ENCODE peak calls at places on chromosomes 13 and 19, in seven cellular contexts. E is fibroblast of mammary gland; L is Peyer's patch; J is BE2C; F is psoas muscle; M is CD4-positive, alpha-beta memory T cell; H is CD8-positive, alpha-beta memory T cell. S is an unnamed sample.

GRCh38 chr13:25691654-25692053 is 319.9 kb downstream of the ATP8A2 start:
- DNase-seq in L (no peak), M (no peak), F (no peak), H (no peak), J (no peak), E (no peak), S (no peak)

GRCh38 chr19:1513492-1514294 is 874 bp upstream of the ADAMTSL5 start:
- DNase-seq in M (peak), L (peak), F (peak), E (peak), J (peak), H (peak), S (no peak)

GRCh38 chr19:1222394-1222793 is 15.4 kb downstream of the CBARP start:
- DNase-seq in H (no peak), J (no peak), M (no peak), F (no peak), L (no peak), E (no peak), S (no peak)

GRCh38 chr19:38739440-38740251 is 4.6 kb downstream of the CAPN12 start:
- DNase-seq in H (no peak), F (no peak), E (no peak), M (no peak), L (no peak), J (no peak), S (no peak)

GRCh38 chr13:89518289-89519077 is 1829.0 kb upstream of the MIR17HG start:
- DNase-seq in J (no peak), E (no peak), M (no peak), F (no peak), L (no peak), H (no peak), S (no peak)

GRCh38 chr19:28472111-28472510 is 740.8 kb downstream of the UQCRFS1 start:
- DNase-seq in H (no peak), J (no peak), M (no peak), L (no peak), F (no peak), E (no peak), S (no peak)

GRCh38 chr13:42396501-42396900 is 124.5 kb downstream of the AKAP11 start:
- DNase-seq in E (no peak), L (peak), F (no peak), M (peak), J (no peak), H (peak), S (no peak)

GRCh38 chr19:52670046-52670445 is 31.9 kb upstream of the ZNF83 start:
- DNase-seq in H (no peak), F (no peak), J (no peak), M (no peak), E (no peak), L (no peak), S (no peak)

GRCh38 chr13:99834246-99834645 is 137.3 kb downstream of the ZIC5 start:
- DNase-seq in E (no peak), J (no peak), F (no peak), L (no peak), M (no peak), H (no peak), S (no peak)

GRCh38 chr13:42574011-42574410 is at the start of gene TNFSF11:
- DNase-seq in H (no peak), J (no peak), F (no peak), M (peak), E (no peak), L (no peak), S (no peak)

GRCh38 chr13:111506621-111507020 is 186.2 kb downstream of the TEX29 start:
- DNase-seq in M (no peak), E (no peak), L (no peak), H (no peak), F (no peak), J (no peak), S (no peak)

GRCh38 chr19:40807147-40808020 is 8.4 kb downstream of the EGLN2 start:
- DNase-seq in M (no peak), F (no peak), L (no peak), J (no peak), E (no peak), H (no peak), S (no peak)

GRCh38 chr13:77545626-77546412 is 10.3 kb downstream of the SCEL start:
- DNase-seq in E (no peak), M (no peak), H (no peak), J (peak), L (no peak), F (no peak), S (no peak)

GRCh38 chr13:44726777-44727176 is 150.6 kb upstream of the TSC22D1 start:
- DNase-seq in H (no peak), L (peak), J (no peak), F (no peak), E (no peak), M (no peak), S (no peak)

GRCh38 chr19:38425810-38426466 is at the start of gene RASGRP4:
- DNase-seq in M (peak), J (no peak), E (no peak), L (peak), F (no peak), H (no peak), S (peak)

GRCh38 chr19:17757125-17757524 is 5.8 kb downstream of the FCHO1 start:
- DNase-seq in M (no peak), H (no peak), E (peak), F (no peak), L (peak), J (peak), S (no peak)

GRCh38 chr19:469833-470232 is 9.0 kb upstream of the SHC2 start:
- DNase-seq in H (no peak), L (no peak), J (no peak), F (no peak), M (no peak), E (no peak), S (no peak)

GRCh38 chr13:45518525-45519235 is 53.9 kb downstream of the COG3 start:
- DNase-seq in E (peak), H (no peak), M (no peak), J (no peak), F (no peak), L (no peak), S (no peak)

GRCh38 chr13:95982144-95982543 is 71.1 kb downstream of the UGGT2 start:
- DNase-seq in J (no peak), H (no peak), E (no peak), L (no peak), F (no peak), M (no peak), S (no peak)

GRCh38 chr19:49214701-49215100 is 57.1 kb downstream of the TRPM4 start:
- DNase-seq in F (no peak), J (no peak), H (no peak), M (no peak), E (no peak), L (no peak), S (no peak)

GRCh38 chr13:24741016-24741662 is 22.8 kb upstream of the RNF17 start:
- DNase-seq in M (no peak), H (no peak), F (no peak), E (no peak), L (no peak), J (no peak), S (no peak)

GRCh38 chr19:30590596-30591229 is 218.5 kb downstream of the ZNF536 start:
- DNase-seq in H (no peak), M (no peak), J (no peak), F (no peak), L (no peak), E (no peak), S (no peak)

GRCh38 chr13:43663474-43664090 is 123.2 kb downstream of the ENOX1 start:
- DNase-seq in H (no peak), M (no peak), L (no peak), J (no peak), E (peak), F (no peak), S (no peak)

GRCh38 chr19:19094513-19094912 is 30.7 kb downstream of the SLC25A42 start:
- DNase-seq in H (no peak), J (no peak), L (no peak), F (no peak), E (no peak), M (no peak), S (no peak)

GRCh38 chr19:1213391-1214286 is 8.1 kb downstream of the STK11 start:
- DNase-seq in J (peak), F (peak), L (peak), H (peak), E (peak), M (peak), S (no peak)

GRCh38 chr19:57583521-57584416 is at the start of gene ZIK1:
- DNase-seq in L (peak), E (peak), H (peak), M (peak), F (peak), J (peak), S (no peak)

GRCh38 chr19:39046037-39046821 is 13.9 kb upstream of the FBXO27 start:
- DNase-seq in J (peak), M (no peak), E (no peak), H (no peak), L (peak), F (no peak), S (peak)

GRCh38 chr19:32630338-32630737 is 44.6 kb downstream of the ANKRD27 start:
- DNase-seq in J (no peak), H (no peak), L (no peak), F (no peak), E (no peak), M (no peak), S (no peak)

GRCh38 chr13:109945206-109945960 is 159.0 kb upstream of the IRS2 start:
- DNase-seq in F (no peak), M (no peak), H (no peak), E (peak), L (no peak), J (no peak), S (no peak)

GRCh38 chr13:89568276-89568675 is 1779.2 kb upstream of the MIR17HG start:
- DNase-seq in H (no peak), L (no peak), F (no peak), E (no peak), M (no peak), J (no peak), S (no peak)

GRCh38 chr19:32345261-32346207 is at the start of gene ZNF507:
- DNase-seq in M (peak), J (peak), E (peak), F (peak), L (peak), H (peak), S (peak)

GRCh38 chr13:101499406-101499805 is 46.9 kb downstream of the ITGBL1 start:
- DNase-seq in F (no peak), J (no peak), M (no peak), L (no peak), E (peak), H (no peak), S (no peak)

GRCh38 chr13:48532146-48532472 is 771 bp downstream of the RCBTB2 start:
- DNase-seq in M (no peak), L (no peak), J (no peak), E (peak), H (no peak), F (no peak), S (no peak)

GRCh38 chr19:5121286-5122120 is 152.6 kb downstream of the KDM4B start:
- DNase-seq in M (no peak), H (no peak), F (no peak), L (no peak), J (no peak), E (no peak), S (no peak)

GRCh38 chr13:50393641-50394040 is 378.4 kb downstream of the KCNRG start:
- DNase-seq in H (no peak), M (no peak), L (no peak), F (no peak), E (peak), J (peak), S (no peak)

GRCh38 chr19:31070126-31070525 is 279.1 kb downstream of the TSHZ3 start:
- DNase-seq in M (no peak), H (no peak), J (no peak), L (no peak), F (no peak), E (no peak), S (no peak)

GRCh38 chr13:36822786-36823185 is 3.8 kb downstream of the RFXAP start:
- DNase-seq in E (peak), H (no peak), F (no peak), J (no peak), L (no peak), M (no peak), S (no peak)

GRCh38 chr19:56573914-56574313 is 6.6 kb downstream of the ZNF470 start:
- DNase-seq in F (no peak), L (no peak), H (no peak), J (no peak), E (no peak), M (no peak), S (no peak)

GRCh38 chr19:56577719-56578602 is 10.7 kb downstream of the ZNF470 start:
- DNase-seq in F (no peak), M (no peak), L (no peak), E (no peak), J (no peak), H (no peak), S (no peak)
- H3K4me3 ChIP-seq in F (no peak), M (peak), L (no peak), E (no peak), J (no peak), H (no peak), S (no peak)

GRCh38 chr19:3365447-3366103 is 808 bp upstream of the NFIC start:
- DNase-seq in L (peak), F (peak), H (no peak), M (no peak), J (peak), E (peak), S (no peak)
- H3K4me3 ChIP-seq in L (peak), F (peak), H (no peak), M (no peak), J (peak), E (peak), S (no peak)

DNA sequence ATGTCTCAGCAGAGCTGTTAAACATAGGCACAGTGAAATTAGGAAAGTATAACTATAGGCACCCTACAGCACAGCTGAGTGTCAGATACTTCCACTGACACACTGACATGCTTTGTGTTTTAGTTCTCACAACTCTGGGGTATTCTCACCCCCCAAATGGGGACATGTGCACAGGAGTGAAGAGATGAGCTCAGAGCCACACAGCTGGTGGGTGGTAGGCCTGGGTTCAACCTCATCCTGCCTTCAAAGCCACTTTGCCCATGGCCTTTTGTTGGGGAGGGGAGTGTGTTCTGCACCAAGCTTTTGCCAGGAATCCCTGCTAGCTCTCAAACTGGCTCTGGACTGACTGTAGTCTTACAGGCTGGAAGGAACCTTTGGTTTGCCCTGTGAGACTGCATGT is 1.7 kb upstream of the SLC35E1 start:
- DNase-seq in M (no peak), J (no peak), H (no peak), E (no peak), F (no peak), L (no peak), S (peak)
- H3K4me3 ChIP-seq in M (peak), J (no peak), H (peak), E (no peak), F (peak), L (peak), S (peak)

GRCh38 chr19:13275016-13275722 is 125.0 kb downstream of the IER2 start:
- DNase-seq in L (no peak), H (no peak), E (no peak), J (no peak), F (no peak), M (peak), S (no peak)
- H3K4me3 ChIP-seq in L (no peak), H (no peak), E (no peak), J (no peak), F (no peak), M (no peak), S (no peak)

GRCh38 chr19:9308091-9308490 is 1.5 kb downstream of the ZNF699 start:
- DNase-seq in E (no peak), F (no peak), L (no peak), H (no peak), J (no peak), M (no peak), S (no peak)
- H3K4me3 ChIP-seq in E (peak), F (peak), L (no peak), H (peak), J (no peak), M (no peak), S (no peak)

GRCh38 chr19:45092747-45093678 is at the start of gene PPP1R37:
- DNase-seq in E (peak), L (peak), H (peak), M (peak), F (peak), J (peak), S (peak)

GRCh38 chr19:45091031-45091918 is 1.7 kb upstream of the PPP1R37 start:
- DNase-seq in L (peak), J (peak), M (peak), E (peak), F (peak), H (peak), S (peak)

GRCh38 chr19:45090034-45090433 is 2.9 kb upstream of the PPP1R37 start:
- DNase-seq in E (no peak), H (no peak), J (no peak), F (no peak), M (no peak), L (no peak), S (no peak)

GRCh38 chr19:45087531-45087930 is 5.4 kb upstream of the PPP1R37 start:
- DNase-seq in L (peak), E (no peak), J (no peak), F (no peak), H (peak), M (peak), S (peak)

DNA sequence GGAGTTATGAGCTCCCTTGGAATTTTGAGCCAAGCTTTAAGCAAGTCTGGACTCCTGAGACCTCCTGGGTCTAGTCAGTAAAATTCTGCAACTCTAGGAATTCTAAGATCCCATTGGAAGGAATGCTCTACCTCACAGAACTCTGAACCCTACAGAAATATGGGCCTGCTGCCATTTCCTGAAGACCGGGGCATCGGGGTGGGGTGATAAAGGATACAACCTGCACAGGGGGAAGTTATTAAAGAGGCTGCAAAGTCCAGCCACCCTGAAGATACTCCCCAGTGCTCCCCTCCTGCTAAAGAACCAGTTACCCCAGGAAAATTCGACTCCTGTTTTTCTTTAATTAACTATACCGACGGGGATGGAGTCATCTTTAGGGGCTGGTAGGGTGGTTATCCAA is 2.4 kb upstream of the PPP1R37 start:
- DNase-seq in J (no peak), F (no peak), M (no peak), E (no peak), H (no peak), L (peak), S (no peak)
- H3K4me3 ChIP-seq in J (peak), F (peak), M (no peak), E (peak), H (no peak), L (peak), S (no peak)